ENCODE peak calls at places on chromosomes 12 and 14, in six cellular contexts. One of them, this sample, is unnamed. For H3K4me1, the result is how much of the 10 kb centered on the place peaks cover.

GRCh38 chr12:127174881-127175280 is 1092.1 kb upstream of the TMEM132C start:
- DNase-seq in spleen: no peak
- DNase-seq in right cardiac atrium: no peak
- DNase-seq in stomach: no peak
- DNase-seq in uterus: no peak
- DNase-seq in psoas muscle: no peak
- DNase-seq in this sample: peak

GRCh38 chr12:22409071-22409951 is 74.8 kb upstream of the ST8SIA1 start:
- DNase-seq in right cardiac atrium: no peak
- DNase-seq in spleen: peak
- DNase-seq in uterus: no peak
- DNase-seq in psoas muscle: no peak
- DNase-seq in stomach: no peak
- DNase-seq in this sample: no peak

GRCh38 chr14:55077691-55078151 is 26.3 kb downstream of the MAPK1IP1L start:
- DNase-seq in uterus: no peak
- DNase-seq in right cardiac atrium: no peak
- DNase-seq in stomach: peak
- DNase-seq in spleen: no peak
- DNase-seq in psoas muscle: no peak
- DNase-seq in this sample: no peak

GRCh38 chr12:52759695-52760094 is 17.4 kb downstream of the KRT76 start:
- DNase-seq in psoas muscle: no peak
- DNase-seq in stomach: no peak
- DNase-seq in spleen: no peak
- DNase-seq in uterus: no peak
- DNase-seq in right cardiac atrium: no peak
- DNase-seq in this sample: no peak

GRCh38 chr12:64544796-64545382 is 65.4 kb upstream of the RASSF3 start:
- DNase-seq in spleen: no peak
- DNase-seq in psoas muscle: no peak
- DNase-seq in stomach: no peak
- DNase-seq in right cardiac atrium: no peak
- DNase-seq in uterus: no peak
- DNase-seq in this sample: no peak

GRCh38 chr12:94690199-94690695 is 39.9 kb upstream of the TMCC3 start:
- DNase-seq in uterus: no peak
- DNase-seq in spleen: no peak
- DNase-seq in stomach: no peak
- DNase-seq in psoas muscle: no peak
- DNase-seq in right cardiac atrium: no peak
- DNase-seq in this sample: no peak

GRCh38 chr12:111437816-111438454 is 32.2 kb downstream of the SH2B3 start:
- DNase-seq in spleen: peak
- DNase-seq in uterus: no peak
- DNase-seq in psoas muscle: no peak
- DNase-seq in right cardiac atrium: peak
- DNase-seq in stomach: no peak
- DNase-seq in this sample: peak

GRCh38 chr12:46825526-46826414 is at the start of gene SLC38A4:
- DNase-seq in spleen: no peak
- DNase-seq in stomach: no peak
- DNase-seq in psoas muscle: peak
- DNase-seq in uterus: no peak
- DNase-seq in right cardiac atrium: peak
- DNase-seq in this sample: no peak

DNA sequence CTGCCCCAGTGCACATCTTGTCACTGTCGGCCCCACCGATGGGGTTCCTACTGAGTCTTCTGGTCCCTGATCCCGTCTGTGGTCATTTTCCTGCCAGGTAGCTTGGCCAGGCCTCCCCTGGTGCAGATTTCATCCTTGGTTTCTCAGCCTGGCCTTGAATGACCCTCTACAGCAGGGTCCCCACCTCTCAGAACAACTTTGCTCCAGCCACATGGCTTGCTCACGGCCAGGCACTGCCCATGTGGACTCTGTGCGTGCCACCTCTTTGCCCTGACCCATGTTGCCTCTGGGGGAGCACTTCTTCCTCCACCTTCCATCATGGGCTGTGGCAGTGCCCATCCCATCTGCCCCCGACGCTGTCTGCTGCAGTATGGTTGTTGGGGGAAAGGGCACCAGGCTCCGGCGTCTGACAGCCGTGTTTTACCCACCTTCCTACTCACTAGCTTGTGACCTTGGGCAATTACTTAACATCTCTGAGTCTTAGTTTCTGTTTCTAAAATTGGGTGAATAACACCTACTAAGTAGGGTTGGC is 2.0 kb upstream of the PTPN6 start:
- DNase-seq in uterus: no peak
- DNase-seq in psoas muscle: peak
- DNase-seq in right cardiac atrium: peak
- DNase-seq in stomach: no peak
- DNase-seq in spleen: peak
- DNase-seq in this sample: no peak
- H3K4me1 ChIP-seq in uterus: under half
- H3K4me1 ChIP-seq in psoas muscle: under half
- H3K4me1 ChIP-seq in right cardiac atrium: under half
- H3K4me1 ChIP-seq in stomach: under half
- H3K4me1 ChIP-seq in spleen: half or more
- H3K4me1 ChIP-seq in this sample: under half

GRCh38 chr12:100472325-100472724 is 1.3 kb upstream of the NR1H4 start:
- DNase-seq in right cardiac atrium: no peak
- DNase-seq in psoas muscle: no peak
- DNase-seq in uterus: no peak
- DNase-seq in spleen: no peak
- DNase-seq in stomach: no peak
- DNase-seq in this sample: no peak

GRCh38 chr12:100473716-100474150 is at the start of gene NR1H4:
- DNase-seq in right cardiac atrium: no peak
- DNase-seq in psoas muscle: no peak
- DNase-seq in stomach: no peak
- DNase-seq in uterus: no peak
- DNase-seq in spleen: no peak
- DNase-seq in this sample: no peak

GRCh38 chr12:100476013-100476751 is 2.5 kb downstream of the NR1H4 start:
- DNase-seq in uterus: no peak
- DNase-seq in psoas muscle: no peak
- DNase-seq in spleen: no peak
- DNase-seq in right cardiac atrium: no peak
- DNase-seq in stomach: no peak
- DNase-seq in this sample: no peak

GRCh38 chr12:100473050-100473715 is 483 bp upstream of the NR1H4 start:
- DNase-seq in psoas muscle: no peak
- DNase-seq in right cardiac atrium: no peak
- DNase-seq in spleen: no peak
- DNase-seq in stomach: no peak
- DNase-seq in uterus: no peak
- DNase-seq in this sample: no peak

DNA sequence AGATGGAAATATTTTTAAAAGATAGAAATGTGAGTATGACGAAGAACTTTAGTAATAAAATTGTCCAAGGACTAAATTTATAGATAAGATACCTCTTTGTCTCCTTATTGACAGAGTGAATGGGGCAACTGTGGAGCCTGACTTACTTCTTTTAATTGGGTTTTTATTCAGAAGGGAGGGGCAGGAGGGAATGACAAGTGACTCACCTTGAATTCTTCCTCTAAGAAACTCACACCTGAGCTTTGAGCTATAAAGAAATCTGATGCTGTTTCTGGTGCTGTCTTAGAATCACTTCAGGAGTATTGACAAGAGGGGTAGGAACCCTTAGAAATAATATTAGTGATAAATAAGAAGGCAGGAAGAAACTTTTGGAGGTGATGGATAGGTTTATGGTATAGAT is 951 bp downstream of the NR1H4 start:
- DNase-seq in uterus: no peak
- DNase-seq in psoas muscle: no peak
- DNase-seq in spleen: no peak
- DNase-seq in stomach: no peak
- DNase-seq in right cardiac atrium: no peak
- DNase-seq in this sample: no peak
- H3K4me1 ChIP-seq in uterus: under half
- H3K4me1 ChIP-seq in psoas muscle: under half
- H3K4me1 ChIP-seq in spleen: under half
- H3K4me1 ChIP-seq in stomach: under half
- H3K4me1 ChIP-seq in right cardiac atrium: under half
- H3K4me1 ChIP-seq in this sample: under half

GRCh38 chr12:38934696-38935095 is 29.3 kb upstream of the CPNE8 start:
- DNase-seq in stomach: no peak
- DNase-seq in right cardiac atrium: no peak
- DNase-seq in spleen: no peak
- DNase-seq in psoas muscle: no peak
- DNase-seq in uterus: no peak
- DNase-seq in this sample: peak
- H3K4me1 ChIP-seq in stomach: under half
- H3K4me1 ChIP-seq in right cardiac atrium: under half
- H3K4me1 ChIP-seq in spleen: under half
- H3K4me1 ChIP-seq in psoas muscle: under half
- H3K4me1 ChIP-seq in uterus: under half
- H3K4me1 ChIP-seq in this sample: under half

DNA sequence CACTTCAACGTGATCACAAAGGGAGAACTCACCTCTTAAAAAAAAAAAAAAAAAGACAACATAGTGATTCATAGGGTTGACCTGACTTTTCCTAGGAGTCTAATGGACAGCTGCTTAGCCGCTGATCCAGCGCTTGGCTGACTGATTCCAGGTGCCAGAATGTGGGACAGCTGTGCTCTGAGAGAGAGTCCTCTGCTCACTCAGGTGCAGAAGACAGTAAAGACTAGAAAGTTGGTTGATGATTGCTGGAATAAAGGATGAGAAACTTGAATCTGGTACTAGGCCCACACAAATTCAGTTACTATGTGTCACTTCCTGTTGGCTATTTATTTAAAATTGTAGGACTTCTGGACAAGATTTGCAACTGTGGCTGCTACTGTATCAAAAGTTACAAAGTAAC is 229.4 kb downstream of the CHST11 start:
- DNase-seq in spleen: no peak
- DNase-seq in stomach: no peak
- DNase-seq in psoas muscle: no peak
- DNase-seq in uterus: no peak
- DNase-seq in right cardiac atrium: no peak
- DNase-seq in this sample: peak
- H3K4me1 ChIP-seq in spleen: half or more
- H3K4me1 ChIP-seq in stomach: under half
- H3K4me1 ChIP-seq in psoas muscle: under half
- H3K4me1 ChIP-seq in uterus: under half
- H3K4me1 ChIP-seq in right cardiac atrium: under half
- H3K4me1 ChIP-seq in this sample: under half

DNA sequence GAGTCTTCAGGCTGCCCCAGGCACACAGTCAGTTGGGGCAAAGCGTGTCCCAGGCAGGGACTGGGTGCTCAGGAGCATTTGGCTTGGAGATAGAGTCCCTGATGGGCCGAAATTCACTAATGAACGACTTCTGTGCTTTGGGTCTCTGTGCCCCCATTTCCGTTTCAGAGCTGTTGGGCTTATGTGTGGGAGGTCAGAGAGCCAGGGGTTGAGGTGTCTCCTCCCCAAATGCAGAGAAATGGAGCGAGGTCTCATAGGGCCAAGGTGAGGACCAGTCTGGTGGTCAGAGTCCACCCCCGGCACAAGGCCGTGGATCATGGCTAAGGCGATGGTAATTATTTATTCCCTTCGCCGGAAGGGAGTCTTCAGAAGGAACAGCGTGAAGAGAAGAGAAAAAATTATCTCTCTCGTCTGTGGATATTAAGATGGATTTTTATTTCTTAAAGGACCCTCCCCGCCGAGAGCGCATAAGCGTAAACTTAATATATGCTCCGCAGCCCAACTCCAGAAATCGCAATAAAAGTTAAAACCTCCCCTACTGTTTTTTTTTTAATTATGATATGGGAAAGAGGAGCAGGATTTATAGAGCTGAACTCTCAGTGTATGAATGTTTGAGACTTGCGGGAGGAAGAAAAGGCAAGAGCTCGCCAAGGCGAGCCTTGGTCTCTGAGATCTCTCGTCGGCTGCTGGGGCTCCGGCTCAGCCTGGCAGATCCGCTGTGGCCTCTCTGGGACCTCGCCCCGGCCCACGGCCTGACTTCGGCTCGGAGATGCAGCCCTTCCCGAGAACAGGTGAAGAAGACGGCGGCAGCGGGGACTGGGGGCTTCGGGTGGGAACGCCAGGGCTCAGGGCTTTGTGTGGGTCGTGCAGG is 6.3 kb upstream of the HOXC9 start:
- DNase-seq in spleen: no peak
- DNase-seq in uterus: no peak
- DNase-seq in right cardiac atrium: no peak
- DNase-seq in stomach: no peak
- DNase-seq in psoas muscle: no peak
- DNase-seq in this sample: no peak
- H3K4me1 ChIP-seq in spleen: half or more
- H3K4me1 ChIP-seq in uterus: under half
- H3K4me1 ChIP-seq in right cardiac atrium: under half
- H3K4me1 ChIP-seq in stomach: under half
- H3K4me1 ChIP-seq in psoas muscle: under half
- H3K4me1 ChIP-seq in this sample: under half

GRCh38 chr12:32666018-32666417 is 13.1 kb upstream of the DNM1L start:
- DNase-seq in spleen: no peak
- DNase-seq in uterus: no peak
- DNase-seq in stomach: no peak
- DNase-seq in psoas muscle: no peak
- DNase-seq in right cardiac atrium: no peak
- DNase-seq in this sample: no peak

GRCh38 chr12:32666510-32666909 is 12.6 kb upstream of the DNM1L start:
- DNase-seq in spleen: no peak
- DNase-seq in uterus: no peak
- DNase-seq in psoas muscle: no peak
- DNase-seq in right cardiac atrium: no peak
- DNase-seq in stomach: no peak
- DNase-seq in this sample: peak

GRCh38 chr12:32659908-32660440 is 19.1 kb upstream of the DNM1L start:
- DNase-seq in uterus: no peak
- DNase-seq in spleen: no peak
- DNase-seq in psoas muscle: no peak
- DNase-seq in stomach: no peak
- DNase-seq in right cardiac atrium: no peak
- DNase-seq in this sample: no peak

GRCh38 chr12:32662665-32663064 is 16.4 kb upstream of the DNM1L start:
- DNase-seq in right cardiac atrium: no peak
- DNase-seq in psoas muscle: no peak
- DNase-seq in stomach: no peak
- DNase-seq in spleen: no peak
- DNase-seq in uterus: no peak
- DNase-seq in this sample: no peak

DNA sequence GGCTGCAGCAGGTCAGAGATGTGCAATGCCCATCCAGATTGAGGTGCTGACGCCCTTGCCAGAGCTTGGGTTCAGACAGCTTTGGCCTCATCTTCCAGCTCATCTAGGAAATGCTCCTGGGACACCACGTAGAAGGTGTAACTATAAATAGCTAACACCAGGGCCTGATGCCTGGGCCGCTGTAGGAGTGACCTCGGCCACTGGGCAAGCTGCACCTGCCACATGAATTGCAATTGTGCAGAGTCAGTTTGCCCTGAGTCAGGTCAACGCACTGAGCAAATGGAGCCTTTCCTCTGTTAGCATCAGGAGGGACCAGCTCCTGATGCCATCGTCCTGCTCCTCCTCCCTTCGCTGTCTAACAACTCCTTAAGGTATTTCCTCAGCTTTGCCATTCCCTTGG is 17.4 kb upstream of the DNM1L start:
- DNase-seq in uterus: no peak
- DNase-seq in psoas muscle: peak
- DNase-seq in stomach: no peak
- DNase-seq in spleen: no peak
- DNase-seq in right cardiac atrium: no peak
- DNase-seq in this sample: no peak
- H3K4me1 ChIP-seq in uterus: under half
- H3K4me1 ChIP-seq in psoas muscle: under half
- H3K4me1 ChIP-seq in stomach: under half
- H3K4me1 ChIP-seq in spleen: under half
- H3K4me1 ChIP-seq in right cardiac atrium: under half
- H3K4me1 ChIP-seq in this sample: under half

GRCh38 chr12:130813949-130814348 is 25.1 kb downstream of the STX2 start:
- DNase-seq in uterus: no peak
- DNase-seq in psoas muscle: no peak
- DNase-seq in right cardiac atrium: no peak
- DNase-seq in stomach: no peak
- DNase-seq in spleen: no peak
- DNase-seq in this sample: no peak
- H3K4me1 ChIP-seq in uterus: under half
- H3K4me1 ChIP-seq in psoas muscle: under half
- H3K4me1 ChIP-seq in right cardiac atrium: under half
- H3K4me1 ChIP-seq in stomach: under half
- H3K4me1 ChIP-seq in spleen: under half
- H3K4me1 ChIP-seq in this sample: under half

This sample was measured in PC-3.